ENCODE peak calls at places on chromosomes 6 and 20, in five cellular contexts. S is HCT116, C is MM.1S, X is neural progenitor cell, D is OCI-LY7. G is an unnamed sample.

GRCh38 chr6:108735991-108736345 is 112.3 kb upstream of the ARMC2 start:
- DNase-seq in D (no peak), X (no peak), C (no peak), S (peak), G (no peak)

GRCh38 chr6:3226422-3227362 is 761 bp downstream of the TUBB2B start:
- DNase-seq in S (no peak), C (peak), X (peak), D (peak), G (peak)

GRCh38 chr20:12287575-12287974 is 369.9 kb downstream of the BTBD3 start:
- DNase-seq in C (no peak), D (no peak), S (no peak), X (no peak), G (peak)

GRCh38 chr6:6565069-6565468 is 23.5 kb upstream of the LY86 start:
- DNase-seq in C (no peak), S (no peak), D (no peak), X (no peak), G (no peak)

GRCh38 chr20:43438578-43439316 is 18.9 kb upstream of the SRSF6 start:
- DNase-seq in D (no peak), S (no peak), C (no peak), X (no peak), G (no peak)

GRCh38 chr20:59624401-59624800 is 20.1 kb downstream of the PHACTR3 start:
- DNase-seq in S (no peak), D (no peak), C (no peak), X (no peak), G (no peak)

GRCh38 chr6:162119349-162119748 is 608.2 kb downstream of the PRKN start:
- DNase-seq in D (no peak), X (no peak), C (no peak), S (no peak), G (no peak)

GRCh38 chr6:38843798-38844197 is 128.7 kb downstream of the DNAH8 start:
- DNase-seq in S (no peak), X (no peak), D (no peak), C (no peak), G (no peak)

GRCh38 chr20:20465259-20465658 is 97.4 kb downstream of the INSM1 start:
- DNase-seq in C (no peak), X (peak), D (peak), S (no peak), G (no peak)

GRCh38 chr6:14550817-14551216 is 433.2 kb downstream of the CD83 start:
- DNase-seq in C (no peak), S (no peak), D (peak), X (no peak), G (peak)

GRCh38 chr6:27631614-27631925 is 158.7 kb upstream of the ZNF184 start:
- DNase-seq in C (no peak), X (no peak), S (no peak), D (no peak), G (no peak)

GRCh38 chr6:160024152-160024551 is 55.3 kb downstream of the IGF2R start:
- DNase-seq in D (no peak), S (no peak), X (no peak), C (no peak), G (no peak)

GRCh38 chr6:170020041-170020583 is 268.7 kb downstream of the ERMARD start:
- DNase-seq in D (no peak), S (no peak), C (no peak), X (no peak), G (no peak)

GRCh38 chr20:42082611-42083010 is 464.4 kb upstream of the CHD6 start:
- DNase-seq in X (no peak), S (no peak), D (no peak), C (peak), G (peak)

GRCh38 chr20:24303393-24303792 is 166.0 kb upstream of the SYNDIG1 start:
- DNase-seq in C (peak), D (no peak), S (no peak), X (peak), G (peak)

GRCh38 chr6:54877713-54878317 is 31.2 kb downstream of the FAM83B start:
- DNase-seq in C (no peak), X (no peak), D (no peak), S (no peak), G (no peak)

GRCh38 chr20:62878244-62879030 is 16.8 kb upstream of the TCFL5 start:
- DNase-seq in D (no peak), X (peak), S (no peak), C (no peak), G (no peak)

GRCh38 chr6:106109043-106109442 is 22.9 kb downstream of the PRDM1 start:
- DNase-seq in S (no peak), D (no peak), X (no peak), C (no peak), G (no peak)

GRCh38 chr6:145841668-145842067 is 27.1 kb upstream of the FBXO30 start:
- DNase-seq in D (no peak), S (no peak), X (no peak), C (no peak), G (no peak)

GRCh38 chr20:42958367-42959112 is 231.2 kb downstream of the PTPRT start:
- DNase-seq in X (no peak), S (no peak), C (no peak), D (no peak), G (no peak)

GRCh38 chr6:135782517-135782916 is 69.0 kb upstream of the PDE7B start:
- DNase-seq in X (no peak), C (no peak), D (no peak), S (no peak), G (no peak)
- TF ChIP-seq EZH2phosphoT487 in X (no peak), C (no peak), D (no peak), S (no peak), G (no peak)

GRCh38 chr6:21665101-21665435 is 71.5 kb downstream of the SOX4 start:
- DNase-seq in S (no peak), C (no peak), X (no peak), D (no peak), G (no peak)
- TF ChIP-seq EZH2phosphoT487 in S (no peak), C (no peak), X (no peak), D (no peak), G (no peak)

DNA sequence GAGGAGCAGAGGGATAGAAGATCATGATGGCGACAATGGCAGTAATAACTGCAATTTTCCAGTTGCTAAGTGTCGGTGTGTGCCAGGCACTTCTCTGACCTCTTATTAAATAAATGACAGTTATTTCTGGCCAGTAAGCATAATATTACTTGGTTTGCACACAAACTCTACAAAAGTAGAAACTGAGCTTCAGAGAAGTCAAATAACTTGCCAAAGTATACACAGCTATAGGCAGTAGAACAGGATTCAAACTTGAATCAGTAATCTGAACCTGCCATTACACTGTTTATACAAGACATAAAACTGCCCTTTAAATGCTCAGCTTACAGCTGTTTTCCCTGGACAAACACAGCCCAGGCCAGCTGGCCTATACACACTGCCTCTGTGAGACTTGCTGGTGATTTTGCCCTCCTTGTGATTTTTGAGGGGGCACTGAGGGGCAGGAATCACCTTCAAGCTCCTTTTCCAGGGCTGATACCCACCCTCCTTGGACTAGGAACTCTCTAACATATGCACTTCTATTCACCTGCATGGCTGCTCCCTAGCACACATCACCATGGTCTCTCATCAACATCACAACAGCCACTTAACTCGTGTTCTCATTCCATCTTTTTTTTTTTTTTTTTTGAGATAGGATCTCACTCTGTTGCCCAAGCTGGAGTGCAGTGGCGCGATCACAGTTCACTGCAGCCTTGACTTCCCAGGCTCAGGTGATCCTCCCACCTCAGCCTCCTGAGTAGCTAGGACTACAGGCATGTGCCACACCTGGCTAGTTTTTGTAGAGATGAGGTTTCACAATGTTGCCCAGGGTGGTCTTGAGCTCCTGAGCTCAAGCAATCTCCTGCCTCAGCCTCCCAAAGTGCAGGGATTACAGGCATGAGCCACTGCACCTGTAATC is 63.6 kb downstream of the SLC23A2 start:
- DNase-seq in X (no peak), S (no peak), D (no peak), C (no peak), G (peak)
- TF ChIP-seq EZH2phosphoT487 in X (no peak), S (no peak), D (no peak), C (no peak), G (no peak)

DNA sequence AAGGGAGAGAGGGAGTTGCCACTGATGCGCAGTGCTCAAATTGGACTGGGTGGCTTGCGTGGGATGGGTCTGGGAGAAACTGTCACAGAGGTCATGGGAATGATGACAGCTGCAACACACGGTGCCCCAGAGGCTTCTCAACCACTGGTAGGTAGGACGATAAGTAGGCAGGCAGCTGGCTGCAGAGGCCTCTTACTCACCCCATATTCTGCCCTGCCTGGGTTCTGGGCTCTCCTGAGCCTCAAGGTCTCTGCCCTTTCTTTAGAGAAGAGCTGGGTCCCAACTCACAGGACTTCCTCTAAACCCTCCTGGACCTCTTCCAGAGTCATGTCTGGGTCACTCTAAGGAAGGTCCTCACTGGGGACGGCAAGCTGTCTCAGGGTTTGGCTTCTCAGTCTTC is 37.2 kb upstream of the RNF24 start:
- DNase-seq in D (no peak), S (no peak), X (no peak), C (no peak), G (no peak)
- TF ChIP-seq EZH2phosphoT487 in D (no peak), S (no peak), X (no peak), C (no peak), G (no peak)

DNA sequence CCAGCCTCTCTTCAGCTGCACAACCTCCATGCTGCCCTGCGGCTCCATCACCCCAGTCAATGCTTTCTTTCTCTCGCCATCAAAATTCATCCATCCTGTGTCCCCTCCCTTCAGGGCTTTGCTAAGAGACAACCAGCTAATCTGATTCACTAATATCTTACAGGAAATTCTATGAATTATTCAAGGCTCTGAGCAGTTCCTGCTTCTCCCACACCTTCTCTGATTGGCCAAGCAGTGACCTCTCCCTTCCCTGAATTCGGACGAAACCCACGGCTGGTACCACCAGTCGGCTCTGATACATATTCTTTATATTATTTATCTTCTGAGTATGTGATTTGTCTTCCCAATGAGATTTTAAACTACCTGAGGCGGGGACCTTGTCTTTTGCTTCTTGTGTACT is 13.9 kb downstream of the ITPR3 start:
- DNase-seq in X (no peak), C (no peak), D (no peak), S (no peak), G (no peak)
- TF ChIP-seq EZH2phosphoT487 in X (no peak), C (no peak), D (no peak), S (no peak), G (no peak)

G was measured in hepatocyte.